ENCODE peak calls at places on chromosomes 6 and 20, in five cellular contexts. One of them, this sample, is unnamed.

GRCh38 chr20:23106271-23106851 is 20.2 kb upstream of the CD93 start:
- DNase-seq in Caco-2: peak; percentile 28
- DNase-seq in MM.1S: no peak
- DNase-seq in AG10803: no peak
- DNase-seq in adrenal gland: no peak
- DNase-seq in this sample: no peak

GRCh38 chr20:49853640-49854039 is 41.0 kb downstream of the SLC9A8 start:
- DNase-seq in Caco-2: no peak
- DNase-seq in MM.1S: no peak
- DNase-seq in AG10803: peak; percentile 72
- DNase-seq in adrenal gland: peak; percentile 74
- DNase-seq in this sample: peak; percentile 40

GRCh38 chr6:19714415-19715165 is 122.6 kb upstream of the ID4 start:
- DNase-seq in Caco-2: no peak
- DNase-seq in MM.1S: no peak
- DNase-seq in AG10803: no peak
- DNase-seq in adrenal gland: no peak
- DNase-seq in this sample: no peak

GRCh38 chr20:37298190-37298939 is 8.9 kb downstream of the MANBAL start:
- DNase-seq in Caco-2: no peak
- DNase-seq in MM.1S: peak; percentile 62
- DNase-seq in AG10803: peak; percentile 82
- DNase-seq in adrenal gland: no peak
- DNase-seq in this sample: peak; percentile 74

GRCh38 chr6:106413722-106414121 is 53.2 kb downstream of the CRYBG1 start:
- DNase-seq in Caco-2: no peak
- DNase-seq in MM.1S: no peak
- DNase-seq in AG10803: no peak
- DNase-seq in adrenal gland: no peak
- DNase-seq in this sample: no peak

GRCh38 chr6:94862116-94862515 is 715.2 kb upstream of the MANEA start:
- DNase-seq in Caco-2: no peak
- DNase-seq in MM.1S: no peak
- DNase-seq in AG10803: no peak
- DNase-seq in adrenal gland: no peak
- DNase-seq in this sample: no peak

GRCh38 chr6:109296305-109296915 is 85.9 kb downstream of the CD164 start:
- DNase-seq in Caco-2: no peak
- DNase-seq in MM.1S: no peak
- DNase-seq in AG10803: no peak
- DNase-seq in adrenal gland: no peak
- DNase-seq in this sample: no peak

GRCh38 chr6:74073429-74073828 is 377.4 kb downstream of the CD109 start:
- DNase-seq in Caco-2: no peak
- DNase-seq in MM.1S: no peak
- DNase-seq in AG10803: peak; percentile 70
- DNase-seq in adrenal gland: no peak
- DNase-seq in this sample: peak; percentile 66

GRCh38 chr6:113855500-113856010 is 1.6 kb upstream of the MARCKS start:
- DNase-seq in Caco-2: peak; percentile 45
- DNase-seq in MM.1S: peak; percentile 32
- DNase-seq in AG10803: peak; percentile 39
- DNase-seq in adrenal gland: peak; percentile 23
- DNase-seq in this sample: peak; percentile 54

GRCh38 chr6:38805682-38806081 is 90.6 kb downstream of the DNAH8 start:
- DNase-seq in Caco-2: no peak
- DNase-seq in MM.1S: no peak
- DNase-seq in AG10803: no peak
- DNase-seq in adrenal gland: no peak
- DNase-seq in this sample: no peak

DNA sequence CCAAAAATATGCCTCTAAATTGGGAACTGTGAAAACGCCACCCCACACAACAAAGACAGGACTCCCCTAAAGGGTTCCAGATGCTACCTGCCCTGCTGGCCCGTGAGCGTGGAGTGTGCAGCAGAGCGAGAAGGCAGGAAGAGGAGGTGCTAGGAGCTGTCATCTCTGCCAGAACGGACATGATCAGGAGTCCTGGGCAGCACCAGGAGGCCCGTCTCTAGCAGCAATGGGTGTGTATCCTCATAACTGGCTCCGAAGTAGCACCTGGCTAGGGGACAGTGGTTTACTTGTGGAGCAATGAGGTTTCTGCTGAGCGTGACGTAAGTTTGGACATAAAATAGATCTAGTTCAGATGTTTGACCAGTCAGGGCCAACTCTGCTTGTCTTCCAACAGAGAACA is 226.0 kb downstream of the CDH4 start:
- DNase-seq in Caco-2: no peak
- DNase-seq in MM.1S: no peak
- DNase-seq in AG10803: peak; percentile 16
- DNase-seq in adrenal gland: no peak
- DNase-seq in this sample: no peak
- H3K4me3 ChIP-seq in Caco-2: no peak overlapping the region
- H3K4me3 ChIP-seq in MM.1S: no peak overlapping the region
- H3K4me3 ChIP-seq in AG10803: peak overlapping the region; percentile 8
- H3K4me3 ChIP-seq in adrenal gland: no peak overlapping the region
- H3K4me3 ChIP-seq in this sample: no peak overlapping the region

DNA sequence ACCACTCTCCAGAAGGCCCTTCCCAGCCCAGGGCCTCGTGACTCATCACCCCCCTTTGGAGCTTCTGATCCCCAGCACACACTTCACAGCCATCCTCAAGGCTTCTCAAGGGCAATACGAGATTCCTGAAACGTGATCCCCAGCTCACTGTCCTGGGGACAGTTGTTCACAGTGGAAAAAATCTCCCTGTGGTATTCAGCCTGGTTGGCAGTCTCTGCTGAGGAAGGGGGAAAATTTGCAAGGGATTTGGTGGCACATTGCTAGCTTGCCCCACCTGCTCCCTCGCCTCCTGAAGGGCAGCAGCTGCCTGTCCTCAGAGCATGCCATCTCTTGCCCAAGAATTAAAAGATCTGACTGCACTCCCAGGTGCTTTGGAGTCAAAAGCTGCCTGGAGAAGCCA is 20.7 kb upstream of the PKHD1 start:
- DNase-seq in Caco-2: no peak
- DNase-seq in MM.1S: no peak
- DNase-seq in AG10803: no peak
- DNase-seq in adrenal gland: no peak
- DNase-seq in this sample: no peak
- TF ChIP-seq CTCF in Caco-2: no peak
- TF ChIP-seq CTCF in MM.1S: no peak
- TF ChIP-seq CTCF in AG10803: no peak
- TF ChIP-seq CTCF in adrenal gland: no peak
- TF ChIP-seq CTCF in this sample: no peak

GRCh38 chr6:115668781-115669180 is 391.9 kb downstream of the FRK start:
- DNase-seq in Caco-2: no peak
- DNase-seq in MM.1S: no peak
- DNase-seq in AG10803: no peak
- DNase-seq in adrenal gland: no peak
- DNase-seq in this sample: no peak
- H3K4me3 ChIP-seq in Caco-2: no peak overlapping the region
- H3K4me3 ChIP-seq in MM.1S: no peak overlapping the region
- H3K4me3 ChIP-seq in AG10803: no peak overlapping the region
- H3K4me3 ChIP-seq in adrenal gland: no peak overlapping the region
- H3K4me3 ChIP-seq in this sample: no peak overlapping the region

DNA sequence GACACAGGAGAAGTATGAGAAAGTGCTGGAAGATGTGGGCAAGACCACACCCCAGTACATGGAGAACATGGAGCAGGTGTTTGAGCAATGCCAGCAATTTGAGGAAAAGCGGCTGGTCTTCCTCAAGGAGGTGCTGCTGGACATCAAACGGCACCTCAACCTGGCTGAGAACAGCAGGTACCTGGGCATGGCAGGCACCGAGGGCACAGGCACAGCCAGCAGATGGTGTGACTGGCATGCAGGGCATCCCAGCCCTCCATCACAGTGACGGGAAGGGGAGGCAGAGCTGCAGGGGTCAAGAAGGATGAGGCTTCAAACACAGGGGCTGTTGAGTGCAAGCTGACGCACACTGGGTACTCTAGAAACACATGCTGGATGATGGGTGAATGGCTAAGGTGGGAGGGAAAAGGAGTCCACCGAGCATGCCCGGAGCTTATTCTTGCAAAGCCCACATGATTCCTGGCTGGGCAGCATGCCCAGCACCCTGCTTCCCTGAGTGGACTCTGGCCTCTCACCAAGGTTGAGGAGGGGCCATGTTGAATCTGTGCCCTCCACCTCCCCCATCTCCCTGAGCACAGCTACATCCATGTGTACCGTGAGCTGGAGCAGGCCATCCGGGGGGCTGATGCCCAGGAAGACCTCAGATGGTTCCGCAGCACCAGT is 26.3 kb downstream of the SPDEF start:
- DNase-seq in Caco-2: no peak
- DNase-seq in MM.1S: no peak
- DNase-seq in AG10803: no peak
- DNase-seq in adrenal gland: no peak
- DNase-seq in this sample: no peak
- TF ChIP-seq CTCF in Caco-2: no peak
- TF ChIP-seq CTCF in MM.1S: no peak
- TF ChIP-seq CTCF in AG10803: no peak
- TF ChIP-seq CTCF in adrenal gland: no peak
- TF ChIP-seq CTCF in this sample: no peak

GRCh38 chr6:7815716-7816115 is 89.8 kb downstream of the BMP6 start:
- DNase-seq in Caco-2: no peak
- DNase-seq in MM.1S: no peak
- DNase-seq in AG10803: no peak
- DNase-seq in adrenal gland: no peak
- DNase-seq in this sample: no peak
- H3K4me3 ChIP-seq in Caco-2: no peak overlapping the region
- H3K4me3 ChIP-seq in MM.1S: no peak overlapping the region
- H3K4me3 ChIP-seq in AG10803: no peak overlapping the region
- H3K4me3 ChIP-seq in adrenal gland: no peak overlapping the region
- H3K4me3 ChIP-seq in this sample: no peak overlapping the region

GRCh38 chr6:163709255-163709654 is 294.7 kb downstream of the QKI start:
- DNase-seq in Caco-2: no peak
- DNase-seq in MM.1S: no peak
- DNase-seq in AG10803: no peak
- DNase-seq in adrenal gland: no peak
- DNase-seq in this sample: no peak

GRCh38 chr6:163708459-163708858 is 293.9 kb downstream of the QKI start:
- DNase-seq in Caco-2: no peak
- DNase-seq in MM.1S: no peak
- DNase-seq in AG10803: no peak
- DNase-seq in adrenal gland: no peak
- DNase-seq in this sample: no peak

GRCh38 chr6:163706688-163707087 is 292.2 kb downstream of the QKI start:
- DNase-seq in Caco-2: no peak
- DNase-seq in MM.1S: no peak
- DNase-seq in AG10803: no peak
- DNase-seq in adrenal gland: no peak
- DNase-seq in this sample: no peak

GRCh38 chr6:163705923-163706322 is 291.4 kb downstream of the QKI start:
- DNase-seq in Caco-2: no peak
- DNase-seq in MM.1S: peak; percentile 12
- DNase-seq in AG10803: no peak
- DNase-seq in adrenal gland: no peak
- DNase-seq in this sample: no peak

GRCh38 chr6:163707385-163708355 is 293.2 kb downstream of the QKI start:
- DNase-seq in Caco-2: no peak
- DNase-seq in MM.1S: no peak
- DNase-seq in AG10803: no peak
- DNase-seq in adrenal gland: no peak
- DNase-seq in this sample: no peak
- TF ChIP-seq CTCF in Caco-2: no peak
- TF ChIP-seq CTCF in MM.1S: no peak
- TF ChIP-seq CTCF in AG10803: no peak
- TF ChIP-seq CTCF in adrenal gland: no peak
- TF ChIP-seq CTCF in this sample: no peak

DNA sequence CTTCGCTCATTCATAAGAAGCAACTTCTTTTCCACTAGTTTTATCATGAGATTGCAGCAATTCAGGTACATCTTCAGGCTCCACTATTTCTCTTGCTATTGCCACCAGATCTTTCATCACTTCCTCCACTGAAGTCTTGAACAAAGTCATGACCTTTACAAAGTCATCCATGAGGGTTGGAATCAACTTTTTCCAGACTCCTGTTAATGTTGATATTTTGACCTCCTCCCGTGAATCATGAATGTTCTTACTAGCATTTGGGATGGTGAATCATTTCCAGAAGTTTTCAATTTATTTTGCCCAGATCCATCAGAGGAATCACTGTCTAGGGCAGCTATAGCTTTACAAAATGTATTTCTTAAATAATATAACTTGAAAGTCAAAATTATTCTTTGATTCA is 1.5 kb downstream of the CENPQ start:
- DNase-seq in Caco-2: no peak
- DNase-seq in MM.1S: no peak
- DNase-seq in AG10803: no peak
- DNase-seq in adrenal gland: no peak
- DNase-seq in this sample: no peak
- H3K4me3 ChIP-seq in Caco-2: no peak overlapping the region
- H3K4me3 ChIP-seq in MM.1S: peak overlapping the region; percentile 95
- H3K4me3 ChIP-seq in AG10803: no peak overlapping the region
- H3K4me3 ChIP-seq in adrenal gland: no peak overlapping the region
- H3K4me3 ChIP-seq in this sample: no peak overlapping the region